ENCODE peak calls at places on chromosomes 16 and 17, in eight cellular contexts. W is NCI-H2029; F is cardiac muscle cell; M is iPS-NIHi11; A is activated gamma-delta T cell treated with Interleukin-2 at 50 U/mL for 16 hours; U is effector CD4-positive, alpha-beta T cell; Y is GOT3; Q is adrenal gland. G is an unnamed sample.

GRCh38 chr16:86383488-86384262 is 126.7 kb upstream of the FOXF1 start:
- DNase-seq in W (no peak), F (peak), M (no peak), A (no peak), U (no peak), Y (no peak), Q (no peak), G (no peak)

GRCh38 chr17:33091271-33091670 is 99.6 kb downstream of the SPACA3 start:
- DNase-seq in W (no peak), F (no peak), M (no peak), A (no peak), U (no peak), Y (no peak), Q (no peak), G (no peak)

GRCh38 chr16:84031556-84031955 is 11.0 kb downstream of the SLC38A8 start:
- DNase-seq in W (no peak), F (no peak), M (no peak), A (no peak), U (no peak), Y (no peak), Q (no peak), G (no peak)

GRCh38 chr17:78142113-78142861 is 3.9 kb upstream of the C17orf99 start:
- DNase-seq in W (peak), F (no peak), M (no peak), A (no peak), U (no peak), Y (no peak), Q (peak), G (no peak)

GRCh38 chr16:12794486-12795399 is 8.9 kb downstream of the CPPED1 start:
- DNase-seq in W (no peak), F (no peak), M (no peak), A (no peak), U (no peak), Y (no peak), Q (peak), G (no peak)

GRCh38 chr16:3454093-3454492 is 10.6 kb downstream of the NAA60 start:
- DNase-seq in W (no peak), F (no peak), M (peak), A (no peak), U (no peak), Y (no peak), Q (no peak), G (no peak)

GRCh38 chr17:30271102-30271501 is 20.6 kb downstream of the BLMH start:
- DNase-seq in W (no peak), F (no peak), M (no peak), A (no peak), U (no peak), Y (no peak), Q (peak), G (no peak)

GRCh38 chr17:46028969-46029565 is 30.0 kb downstream of the STH start:
- DNase-seq in W (no peak), F (no peak), M (no peak), A (no peak), U (no peak), Y (no peak), Q (no peak), G (no peak)

GRCh38 chr17:33086041-33086440 is 94.4 kb downstream of the SPACA3 start:
- DNase-seq in W (no peak), F (no peak), M (no peak), A (no peak), U (no peak), Y (no peak), Q (no peak), G (no peak)

GRCh38 chr17:74527081-74527480 is 4.2 kb downstream of the CD300LB start:
- DNase-seq in W (no peak), F (no peak), M (peak), A (no peak), U (no peak), Y (no peak), Q (no peak), G (no peak)

GRCh38 chr17:80899402-80900268 is 92.0 kb upstream of the CHMP6 start:
- DNase-seq in W (peak), F (peak), M (peak), A (peak), U (peak), Y (no peak), Q (peak), G (no peak)

GRCh38 chr16:17345043-17345442 is 125.7 kb downstream of the XYLT1 start:
- DNase-seq in W (no peak), F (peak), M (no peak), A (no peak), U (no peak), Y (no peak), Q (peak), G (no peak)

GRCh38 chr17:29076722-29077121 is 33.8 kb downstream of the PIPOX start:
- DNase-seq in W (no peak), F (no peak), M (no peak), A (no peak), U (no peak), Y (no peak), Q (no peak), G (no peak)

GRCh38 chr17:57954421-57955182 is 610 bp downstream of the CUEDC1 start:
- DNase-seq in W (no peak), F (peak), M (peak), A (no peak), U (no peak), Y (no peak), Q (peak), G (peak)

GRCh38 chr17:82327757-82328140 is 5.8 kb downstream of the SECTM1 start:
- DNase-seq in W (no peak), F (no peak), M (no peak), A (no peak), U (no peak), Y (no peak), Q (no peak), G (no peak)

GRCh38 chr17:44097110-44097810 is 26.2 kb downstream of the HDAC5 start:
- DNase-seq in W (no peak), F (peak), M (no peak), A (no peak), U (no peak), Y (no peak), Q (peak), G (no peak)

GRCh38 chr17:57881143-57881542 is 31.3 kb upstream of the MRPS23 start:
- DNase-seq in W (no peak), F (peak), M (no peak), A (no peak), U (no peak), Y (no peak), Q (no peak), G (no peak)

GRCh38 chr17:48995332-48995870 is 1.8 kb upstream of the IGF2BP1 start:
- DNase-seq in W (no peak), F (no peak), M (peak), A (no peak), U (no peak), Y (no peak), Q (no peak), G (no peak)

GRCh38 chr17:26818736-26819135 is 475.2 kb upstream of the WSB1 start:
- DNase-seq in W (no peak), F (peak), M (no peak), A (no peak), U (no peak), Y (no peak), Q (no peak), G (no peak)

GRCh38 chr16:69351309-69352027 is at the start of gene TMED6:
- DNase-seq in W (no peak), F (no peak), M (no peak), A (no peak), U (no peak), Y (no peak), Q (no peak), G (no peak)

GRCh38 chr17:42104264-42104663 is 6.0 kb upstream of the ZNF385C start:
- DNase-seq in W (no peak), F (no peak), M (no peak), A (no peak), U (no peak), Y (no peak), Q (no peak), G (no peak)

GRCh38 chr16:20383106-20384029 is 21.2 kb downstream of the PDILT start:
- DNase-seq in W (peak), F (peak), M (peak), A (peak), U (peak), Y (peak), Q (peak), G (peak)

GRCh38 chr16:66872927-66873684 is 7.2 kb upstream of the PDP2 start:
- DNase-seq in W (peak), F (peak), M (peak), A (peak), U (peak), Y (peak), Q (peak), G (peak)

GRCh38 chr17:60167095-60167741 is 17.4 kb downstream of the CA4 start:
- DNase-seq in W (peak), F (no peak), M (no peak), A (no peak), U (no peak), Y (no peak), Q (peak), G (no peak)

G was measured in NCI-H1105.